ENCODE peak calls at places on chromosomes 7 and 10, in nine cellular contexts. G is HFFc6, E is GM13977, L is mucosa of descending colon, I is lower leg skin, M is fibroblast of lung, R is cardiac muscle cell, D is H9, F is uterus. Z is an unnamed sample.

GRCh38 chr10:84837041-84837766 is 508.8 kb downstream of the CCSER2 start:
- DNase-seq in E (no peak), L (no peak), D (no peak), F (no peak), M (no peak), G (no peak), I (no peak), R (peak), Z (no peak)

GRCh38 chr10:91350651-91351081 is 59.5 kb upstream of the HECTD2 start:
- DNase-seq in I (no peak), G (no peak), L (no peak), F (no peak), E (no peak), M (no peak), R (no peak), D (no peak), Z (no peak)

GRCh38 chr10:102776779-102777417 is 33.1 kb downstream of the WBP1L start:
- DNase-seq in R (peak), E (no peak), M (peak), L (peak), I (peak), G (peak), D (peak), F (peak), Z (no peak)

GRCh38 chr7:54802841-54803240 is 43.8 kb upstream of the SEC61G start:
- DNase-seq in F (no peak), G (peak), I (no peak), E (no peak), M (no peak), R (no peak), D (no peak), L (no peak), Z (no peak)

GRCh38 chr10:44724415-44725174 is 186.5 kb upstream of the TMEM72 start:
- DNase-seq in D (no peak), F (no peak), G (peak), L (no peak), R (no peak), I (no peak), E (no peak), M (peak), Z (no peak)

GRCh38 chr7:99196536-99197288 is 11.2 kb downstream of the KPNA7 start:
- DNase-seq in L (no peak), I (no peak), D (no peak), F (no peak), G (peak), M (peak), E (no peak), R (no peak), Z (no peak)

GRCh38 chr7:151429555-151430331 is 10.2 kb downstream of the CRYGN start:
- DNase-seq in M (no peak), D (no peak), F (no peak), L (peak), G (no peak), R (no peak), E (peak), I (no peak), Z (no peak)

GRCh38 chr7:98731651-98732050 is 114.6 kb downstream of the NPTX2 start:
- DNase-seq in D (no peak), R (no peak), I (no peak), M (no peak), G (no peak), F (no peak), E (no peak), L (no peak), Z (no peak)

GRCh38 chr10:44993226-44993921 is 7.3 kb upstream of the ZNF22 start:
- DNase-seq in R (no peak), E (no peak), F (no peak), G (no peak), D (no peak), I (peak), M (no peak), L (peak), Z (no peak)

GRCh38 chr7:40584667-40585433 is 450.0 kb downstream of the SUGCT start:
- DNase-seq in G (peak), M (peak), E (no peak), I (no peak), D (no peak), R (no peak), F (no peak), L (no peak), Z (no peak)

GRCh38 chr10:48454302-48455054 is 148.0 kb downstream of the MAPK8 start:
- DNase-seq in G (no peak), D (no peak), M (no peak), L (peak), R (peak), F (no peak), E (peak), I (peak), Z (peak)

GRCh38 chr10:52539463-52539862 is 225.4 kb downstream of the DKK1 start:
- DNase-seq in R (no peak), M (no peak), F (no peak), L (no peak), D (no peak), G (peak), E (no peak), I (no peak), Z (no peak)

GRCh38 chr10:86716466-86716865 is 40.0 kb upstream of the BMPR1A start:
- DNase-seq in F (no peak), G (no peak), D (no peak), M (no peak), E (no peak), R (no peak), I (no peak), L (no peak), Z (no peak)

GRCh38 chr10:58631715-58632114 is 119.0 kb downstream of the BICC1 start:
- DNase-seq in E (no peak), L (no peak), M (no peak), D (no peak), G (no peak), F (no peak), I (no peak), R (no peak), Z (no peak)

GRCh38 chr7:121328508-121329459 is at the start of gene WNT16:
- DNase-seq in L (no peak), R (peak), M (no peak), F (no peak), E (peak), I (no peak), G (no peak), D (peak), Z (no peak)

GRCh38 chr10:79189853-79190435 is 121.2 kb downstream of the ZMIZ1 start:
- DNase-seq in F (no peak), D (no peak), M (no peak), I (no peak), G (no peak), E (no peak), L (no peak), R (no peak), Z (no peak)

GRCh38 chr10:131049051-131049450 is 262.5 kb downstream of the TCERG1L start:
- DNase-seq in I (peak), G (no peak), F (no peak), E (no peak), D (peak), M (no peak), R (no peak), L (no peak), Z (no peak)

GRCh38 chr7:127904706-127905056 is 126.6 kb downstream of the LRRC4 start:
- DNase-seq in E (no peak), F (no peak), G (peak), D (no peak), M (no peak), L (no peak), R (no peak), I (no peak), Z (no peak)

GRCh38 chr7:71191766-71192165 is 59.8 kb downstream of the GALNT17 start:
- DNase-seq in D (no peak), L (no peak), R (no peak), I (no peak), F (no peak), M (no peak), E (no peak), G (no peak), Z (no peak)

GRCh38 chr10:74474022-74474713 is 323.1 kb downstream of the ADK start:
- DNase-seq in R (no peak), D (no peak), G (no peak), E (no peak), M (no peak), F (no peak), L (no peak), I (no peak), Z (no peak)

GRCh38 chr10:79262131-79262530 is 85.1 kb upstream of the PPIF start:
- DNase-seq in R (no peak), D (no peak), L (no peak), M (no peak), F (no peak), G (no peak), E (no peak), I (no peak), Z (no peak)

GRCh38 chr7:113917840-113918239 is 969 bp downstream of the PPP1R3A start:
- DNase-seq in D (no peak), M (no peak), I (no peak), G (no peak), L (no peak), F (no peak), R (no peak), E (no peak), Z (no peak)

GRCh38 chr7:39582536-39582935 is 16.3 kb downstream of the YAE1 start:
- DNase-seq in E (no peak), D (no peak), M (no peak), L (no peak), G (no peak), F (no peak), I (no peak), R (no peak), Z (no peak)

GRCh38 chr10:43287056-43288007 is 20.5 kb upstream of the RASGEF1A start:
- DNase-seq in I (peak), G (no peak), F (no peak), E (peak), M (no peak), R (no peak), L (peak), D (no peak), Z (peak)

GRCh38 chr7:22109761-22110160 is 164.1 kb upstream of the CDCA7L start:
- DNase-seq in D (peak), M (peak), E (no peak), I (peak), L (no peak), G (peak), R (peak), F (no peak), Z (no peak)

GRCh38 chr10:62422068-62422590 is 48.0 kb downstream of the ZNF365 start:
- DNase-seq in R (no peak), G (peak), D (no peak), F (no peak), M (peak), I (no peak), L (no peak), E (no peak), Z (no peak)

GRCh38 chr7:24786306-24786705 is 29.0 kb upstream of the GSDME start:
- DNase-seq in D (no peak), F (no peak), M (no peak), G (no peak), L (no peak), R (no peak), I (no peak), E (no peak), Z (no peak)

GRCh38 chr7:30723776-30724175 is 28.2 kb upstream of the INMT start:
- DNase-seq in E (no peak), G (no peak), I (no peak), D (no peak), L (no peak), R (no peak), M (no peak), F (no peak), Z (no peak)
- TF ChIP-seq CTCF in E (no peak), G (no peak), I (no peak), D (no peak), L (no peak), R (no peak), M (no peak), F (no peak), Z (no peak)

GRCh38 chr10:32055478-32056135 is 618 bp downstream of the KIF5B start:
- DNase-seq in E (peak), L (peak), D (peak), F (peak), I (peak), M (peak), R (peak), G (peak), Z (peak)
- TF ChIP-seq CTCF in E (peak), L (no peak), D (no peak), F (no peak), I (no peak), M (no peak), R (peak), G (peak), Z (no peak)

DNA sequence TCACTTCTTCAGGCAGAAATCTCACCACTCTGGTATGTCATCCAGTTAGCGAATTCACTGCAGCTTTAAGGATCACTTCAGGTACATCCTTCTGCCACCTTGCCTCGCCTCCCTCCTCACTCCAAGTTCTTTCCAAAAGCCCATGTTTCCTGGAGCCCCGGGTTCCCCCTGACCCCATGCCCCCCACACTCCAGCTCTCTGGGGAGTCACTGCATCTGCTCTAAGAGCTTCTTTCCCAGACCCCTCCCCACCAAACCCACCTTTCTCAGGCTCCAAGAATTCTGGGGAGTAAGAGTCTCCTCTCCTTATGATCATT is 969.5 kb upstream of the ZNF722 start:
- DNase-seq in D (peak), F (no peak), G (no peak), E (no peak), I (peak), R (no peak), M (no peak), L (no peak), Z (no peak)
- TF ChIP-seq CTCF in D (no peak), F (no peak), G (no peak), E (no peak), I (no peak), R (no peak), M (no peak), L (no peak), Z (no peak)

GRCh38 chr7:75958802-75959543 is 35.4 kb downstream of the TMEM120A start:
- DNase-seq in G (peak), F (no peak), M (no peak), R (no peak), E (no peak), L (no peak), D (no peak), I (no peak), Z (no peak)

GRCh38 chr7:75963383-75963995 is 30.9 kb downstream of the TMEM120A start:
- DNase-seq in D (no peak), L (no peak), R (peak), G (no peak), I (no peak), F (no peak), M (no peak), E (no peak), Z (no peak)

GRCh38 chr7:75960372-75960771 is 34.0 kb downstream of the TMEM120A start:
- DNase-seq in I (no peak), R (no peak), E (no peak), L (no peak), G (no peak), M (no peak), D (no peak), F (no peak), Z (no peak)

GRCh38 chr7:75962607-75963382 is 31.6 kb downstream of the TMEM120A start:
- DNase-seq in L (no peak), R (no peak), F (no peak), I (no peak), D (no peak), G (peak), M (peak), E (no peak), Z (no peak)

DNA sequence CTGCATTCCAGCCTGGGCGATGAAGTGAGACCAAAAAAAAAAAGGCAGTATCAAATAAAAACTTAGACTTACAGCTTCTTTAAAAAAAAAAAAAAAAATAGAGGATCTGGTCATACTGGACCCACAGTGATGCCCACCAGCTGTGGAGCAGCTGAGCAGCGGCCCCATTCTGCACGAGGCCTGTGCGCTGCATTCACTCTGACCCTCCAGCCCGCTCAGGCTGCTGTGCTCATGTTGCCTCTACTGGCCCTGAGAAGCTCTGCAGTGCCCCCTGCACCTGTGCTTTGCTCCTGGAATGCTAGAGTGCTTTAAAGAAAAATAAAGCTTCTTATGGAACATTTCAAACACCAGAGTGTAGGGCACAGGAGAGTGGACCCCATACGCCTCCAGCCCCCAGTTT is 33.2 kb downstream of the TMEM120A start:
- DNase-seq in F (no peak), M (no peak), R (no peak), I (no peak), D (no peak), L (no peak), E (no peak), G (no peak), Z (no peak)
- TF ChIP-seq CTCF in F (no peak), M (no peak), R (peak), I (no peak), D (peak), L (no peak), E (peak), G (no peak), Z (no peak)

GRCh38 chr7:44104880-44105771 is 981 bp downstream of the AEBP1 start:
- DNase-seq in G (peak), M (peak), F (peak), E (peak), I (peak), L (peak), R (peak), D (no peak), Z (peak)

GRCh38 chr7:44103566-44103940 is 592 bp upstream of the AEBP1 start:
- DNase-seq in L (no peak), M (no peak), F (no peak), I (no peak), G (no peak), E (peak), R (no peak), D (no peak), Z (no peak)

GRCh38 chr7:44105832-44106231 is 1.7 kb downstream of the AEBP1 start:
- DNase-seq in G (no peak), M (no peak), I (no peak), R (no peak), D (no peak), L (no peak), E (peak), F (no peak), Z (peak)

GRCh38 chr7:44102846-44103565 is 1.1 kb upstream of the AEBP1 start:
- DNase-seq in D (no peak), R (no peak), M (no peak), G (no peak), F (no peak), E (peak), L (no peak), I (no peak), Z (no peak)

DNA sequence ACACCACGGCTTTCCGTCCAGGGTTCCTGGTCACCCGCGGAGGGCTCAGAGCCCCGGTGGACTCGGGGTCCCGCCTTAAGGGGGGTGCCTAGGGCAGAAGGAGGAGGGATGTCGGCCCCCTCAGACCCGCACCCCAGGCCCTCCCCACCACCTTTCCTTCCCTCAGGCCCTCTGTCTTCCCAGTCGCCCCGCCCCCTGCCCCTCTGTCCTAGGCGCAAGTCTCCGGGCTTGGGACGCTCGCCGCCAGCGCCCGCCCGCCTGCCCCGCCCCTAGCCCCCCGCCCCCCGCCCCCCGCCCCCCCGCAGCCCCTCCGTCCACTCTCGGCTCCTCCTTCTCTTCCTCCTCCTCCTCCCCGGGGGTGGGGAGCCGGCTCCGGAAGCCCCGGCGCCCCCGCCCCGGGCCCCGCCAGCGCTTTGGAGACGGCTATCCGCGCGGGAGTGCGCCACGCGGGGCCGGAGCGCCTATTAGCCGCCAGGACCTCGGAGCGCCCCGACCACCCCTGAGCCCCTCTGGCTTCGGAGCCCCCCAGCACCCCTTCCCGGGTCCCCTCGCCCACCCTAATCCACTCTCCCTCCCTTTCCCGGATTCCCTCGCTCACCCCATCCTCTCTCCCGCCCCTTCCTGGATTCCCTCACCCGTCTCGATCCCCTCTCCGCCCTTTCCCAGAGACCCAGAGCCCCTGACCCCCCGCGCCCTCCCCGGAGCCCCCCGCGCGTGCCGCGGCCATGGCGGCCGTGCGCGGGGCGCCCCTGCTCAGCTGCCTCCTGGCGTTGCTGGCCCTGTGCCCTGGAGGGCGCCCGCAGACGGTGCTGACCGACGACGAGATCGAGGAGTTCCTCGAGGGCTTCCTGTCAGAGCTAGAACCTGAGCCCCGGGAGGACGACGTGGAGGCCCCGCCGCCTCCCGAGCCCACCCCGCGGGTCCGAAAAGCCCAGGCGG is at the start of gene AEBP1:
- DNase-seq in R (peak), G (peak), E (peak), D (peak), L (peak), M (no peak), F (no peak), I (peak), Z (peak)
- TF ChIP-seq CTCF in R (no peak), G (no peak), E (no peak), D (no peak), L (no peak), M (no peak), F (no peak), I (no peak), Z (no peak)

DNA sequence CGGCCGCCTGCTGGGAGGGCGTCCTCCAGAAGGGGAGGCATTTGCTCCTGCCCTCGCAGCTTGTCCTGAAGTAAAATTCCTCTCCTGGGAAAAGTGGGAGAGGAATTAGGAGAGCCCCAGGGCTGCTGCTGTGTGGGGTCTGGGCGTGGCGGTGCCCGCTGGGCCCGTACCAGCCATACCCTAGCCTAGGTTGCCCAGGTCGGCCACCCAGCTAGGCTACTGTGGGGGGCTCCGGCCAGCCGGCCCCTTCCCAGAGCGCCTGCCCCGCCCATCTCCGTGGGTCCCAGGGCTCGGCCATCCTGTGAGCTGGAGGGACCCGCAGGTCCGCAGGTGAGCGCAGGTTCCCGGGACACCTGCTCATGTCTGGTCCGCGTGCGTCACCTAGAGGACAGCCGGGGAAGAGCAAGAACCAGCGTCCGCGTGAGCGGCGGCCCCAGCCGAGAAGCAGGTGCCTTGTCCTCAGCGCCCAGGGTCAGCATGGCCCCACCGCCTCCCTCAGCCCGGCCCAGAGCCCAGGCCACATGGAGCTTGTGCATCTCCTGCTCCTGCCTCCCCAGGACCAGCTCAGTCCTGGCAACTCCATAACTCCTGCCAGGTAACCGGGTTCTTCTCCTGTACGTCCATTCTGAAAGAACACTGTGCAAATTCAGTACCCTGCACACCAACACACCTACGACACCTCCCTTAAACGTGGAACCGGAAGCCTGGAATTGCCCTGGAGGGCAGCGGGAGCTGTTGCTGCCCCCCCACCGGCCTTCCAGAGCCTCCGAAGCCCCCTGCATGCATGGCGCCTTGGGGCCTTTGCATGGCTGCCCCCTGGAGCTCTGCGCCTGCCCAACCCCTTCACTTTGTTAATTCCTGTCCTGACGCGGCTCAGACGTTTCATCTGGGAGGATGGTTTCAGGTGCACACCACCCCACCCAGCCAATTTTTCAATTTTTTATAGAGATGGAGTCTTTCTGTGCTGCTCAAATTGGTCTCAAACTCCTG is 22.8 kb upstream of the FOXL3 start:
- DNase-seq in L (peak), F (no peak), M (no peak), R (peak), D (peak), E (no peak), G (no peak), I (no peak), Z (no peak)
- TF ChIP-seq CTCF in L (peak), F (no peak), M (peak), R (peak), D (peak), E (peak), G (peak), I (no peak), Z (no peak)

GRCh38 chr7:73569042-73569608 is 9.3 kb downstream of the TBL2 start:
- DNase-seq in L (no peak), F (no peak), D (no peak), M (no peak), E (no peak), I (no peak), G (no peak), R (no peak), Z (no peak)
- TF ChIP-seq CTCF in L (no peak), F (no peak), D (no peak), M (no peak), E (no peak), I (no peak), G (peak), R (no peak), Z (no peak)

Z was measured in GM20000.